ENCODE peak calls at places on chromosomes 7 and 10, in ten cellular contexts. K, B, A, S, M, U, G, L, D and Y are unnamed samples.

GRCh38 chr10:103232772-103233488 is 12.8 kb upstream of the RPEL1 start:
- DNase-seq in K (peak; percentile 73), B (no peak), A (peak; percentile 77), S (peak; percentile 43), M (no peak), U (no peak), G (peak; percentile 82), L (no peak), D (no peak), Y (peak; percentile 70)

GRCh38 chr10:48542471-48543210 is 62.2 kb downstream of the ARHGAP22 start:
- DNase-seq in K (no peak), B (no peak), A (no peak), S (no peak), M (no peak), U (no peak), G (no peak), L (no peak), D (no peak), Y (no peak)

GRCh38 chr7:1961776-1962276 is 270.9 kb downstream of the MAD1L1 start:
- DNase-seq in K (peak; percentile 98), B (no peak), A (peak; percentile 81), S (peak; percentile 90), M (no peak), U (peak; percentile 26), G (peak; percentile 98), L (no peak), D (no peak), Y (no peak)

GRCh38 chr7:139602143-139602722 is 78.7 kb downstream of the CLEC2L start:
- DNase-seq in K (peak; percentile 24), B (peak; percentile 60), A (peak; percentile 61), S (peak; percentile 10), M (no peak), U (no peak), G (peak; percentile 34), L (peak; percentile 34), D (no peak), Y (peak; percentile 35)

GRCh38 chr10:60944159-60944909 is at the start of gene RHOBTB1:
- DNase-seq in K (peak; percentile 74), B (peak; percentile 52), A (no peak), S (peak; percentile 52), M (peak; percentile 85), U (peak; percentile 9), G (peak; percentile 85), L (peak; percentile 46), D (peak; percentile 94), Y (peak; percentile 83)

GRCh38 chr7:72032934-72033333 is 379.2 kb downstream of the CALN1 start:
- DNase-seq in K (no peak), B (no peak), A (no peak), S (no peak), M (no peak), U (no peak), G (no peak), L (no peak), D (no peak), Y (no peak)

GRCh38 chr10:944034-944831 is 12.7 kb upstream of the LARP4B start:
- DNase-seq in K (peak; percentile 48), B (no peak), A (peak; percentile 67), S (peak; percentile 59), M (no peak), U (peak; percentile 22), G (peak; percentile 21), L (no peak), D (peak; percentile 92), Y (peak; percentile 82)

GRCh38 chr7:16144361-16144760 is 277.0 kb downstream of the CRPPA start:
- DNase-seq in K (no peak), B (no peak), A (no peak), S (no peak), M (no peak), U (no peak), G (no peak), L (no peak), D (no peak), Y (no peak)

GRCh38 chr10:110609592-110609991 is 34.5 kb upstream of the RBM20 start:
- DNase-seq in K (no peak), B (peak; percentile 19), A (peak; percentile 48), S (no peak), M (no peak), U (no peak), G (no peak), L (no peak), D (no peak), Y (no peak)

GRCh38 chr10:44742169-44742732 is 168.9 kb upstream of the TMEM72 start:
- DNase-seq in K (no peak), B (no peak), A (no peak), S (no peak), M (no peak), U (no peak), G (peak; percentile 74), L (no peak), D (no peak), Y (peak; percentile 50)

GRCh38 chr7:80905334-80905733 is 13.5 kb downstream of the SEMA3C start:
- DNase-seq in K (no peak), B (no peak), A (no peak), S (no peak), M (no peak), U (no peak), G (no peak), L (no peak), D (no peak), Y (no peak)

GRCh38 chr10:77713506-77714280 is 76.1 kb upstream of the KCNMA1 start:
- DNase-seq in K (no peak), B (no peak), A (peak; percentile 21), S (no peak), M (no peak), U (no peak), G (peak; percentile 66), L (no peak), D (no peak), Y (no peak)

GRCh38 chr7:2554654-2555053 is 670 bp downstream of the BRAT1 start:
- DNase-seq in K (no peak), B (no peak), A (peak; percentile 57), S (no peak), M (no peak), U (no peak), G (no peak), L (no peak), D (peak; percentile 73), Y (no peak)

GRCh38 chr10:124066744-124067714 is 26.4 kb downstream of the CHST15 start:
- DNase-seq in K (no peak), B (no peak), A (peak; percentile 36), S (no peak), M (no peak), U (no peak), G (no peak), L (no peak), D (peak; percentile 61), Y (no peak)

GRCh38 chr10:22686347-22686746 is 28.0 kb downstream of the PIP4K2A start:
- DNase-seq in K (no peak), B (no peak), A (peak; percentile 25), S (no peak), M (no peak), U (no peak), G (no peak), L (no peak), D (no peak), Y (no peak)

GRCh38 chr7:69654849-69655707 is 56.8 kb downstream of the AUTS2 start:
- DNase-seq in K (no peak), B (peak; percentile 71), A (peak; percentile 36), S (no peak), M (no peak), U (no peak), G (no peak), L (no peak), D (no peak), Y (no peak)

GRCh38 chr7:143415696-143416095 is 7.0 kb upstream of the EPHA1 start:
- DNase-seq in K (peak; percentile 38), B (no peak), A (no peak), S (peak; percentile 87), M (no peak), U (no peak), G (peak; percentile 72), L (no peak), D (no peak), Y (no peak)

GRCh38 chr10:31646519-31646918 is 282.1 kb downstream of the ARHGAP12 start:
- DNase-seq in K (no peak), B (no peak), A (no peak), S (peak; percentile 20), M (no peak), U (no peak), G (peak; percentile 56), L (no peak), D (no peak), Y (no peak)

GRCh38 chr7:99129001-99129400 is 14.9 kb downstream of the SMURF1 start:
- DNase-seq in K (no peak), B (no peak), A (no peak), S (no peak), M (no peak), U (no peak), G (no peak), L (no peak), D (no peak), Y (peak; percentile 76)

GRCh38 chr10:21517983-21518628 is 7.4 kb downstream of the SKIDA1 start:
- DNase-seq in K (no peak), B (no peak), A (peak; percentile 22), S (peak; percentile 54), M (no peak), U (no peak), G (peak; percentile 79), L (no peak), D (no peak), Y (no peak)

GRCh38 chr7:121262221-121262620 is 66.6 kb upstream of the WNT16 start:
- DNase-seq in K (no peak), B (no peak), A (no peak), S (no peak), M (no peak), U (no peak), G (peak; percentile 33), L (no peak), D (no peak), Y (no peak)

GRCh38 chr7:50166997-50167961 is 74.2 kb upstream of the ZPBP start:
- DNase-seq in K (no peak), B (no peak), A (peak; percentile 84), S (no peak), M (no peak), U (no peak), G (no peak), L (no peak), D (no peak), Y (no peak)

GRCh38 chr7:135207739-135208416 is 3.4 kb downstream of the WDR91 start:
- DNase-seq in K (no peak), B (no peak), A (no peak), S (no peak), M (no peak), U (no peak), G (no peak), L (no peak), D (no peak), Y (no peak)

GRCh38 chr7:141663081-141663510 is 38.9 kb downstream of the DENND11 start:
- DNase-seq in K (no peak), B (no peak), A (peak; percentile 36), S (peak; percentile 52), M (no peak), U (no peak), G (no peak), L (no peak), D (no peak), Y (no peak)

GRCh38 chr10:19041176-19041575 is 7.4 kb upstream of the MALRD1 start:
- DNase-seq in K (no peak), B (no peak), A (no peak), S (no peak), M (no peak), U (no peak), G (peak; percentile 23), L (no peak), D (no peak), Y (no peak)